ENCODE peak calls at places on chromosomes 12 and 14, in four cellular contexts. Z is cardiac fibroblast, H is fibroblast of lung, W is choroid plexus epithelial cell. Q is an unnamed sample.
A peak's percentile ranks its signal among the peaks of the same experiment; 100 is the strongest.

GRCh38 chr14:61475316-61475715 is 153.9 kb downstream of the PRKCH start:
- DNase-seq in W (peak; percentile 93), H (peak; percentile 90), Z (peak; percentile 89), Q (no peak)

GRCh38 chr14:52023518-52023917 is 34.2 kb downstream of the RTRAF start:
- DNase-seq in W (peak; percentile 81), Z (peak; percentile 90), H (peak; percentile 86), Q (no peak)

GRCh38 chr12:54759751-54760150 is 94.6 kb upstream of the MUCL1 start:
- DNase-seq in Z (peak; percentile 12), H (no peak), W (peak; percentile 46), Q (no peak)

GRCh38 chr14:105118646-105119409 is 49.7 kb downstream of the JAG2 start:
- DNase-seq in W (no peak), Z (no peak), H (no peak), Q (peak; percentile 71)

GRCh38 chr14:35155962-35156361 is 33.6 kb downstream of the PRORP start:
- DNase-seq in H (peak; percentile 11), Z (peak; percentile 52), W (peak; percentile 82), Q (no peak)

GRCh38 chr12:29901585-29901984 is 117.8 kb upstream of the TMTC1 start:
- DNase-seq in H (no peak), Z (no peak), W (peak; percentile 22), Q (no peak)

GRCh38 chr12:68374315-68374982 is 42.3 kb upstream of the MDM1 start:
- DNase-seq in Z (no peak), W (no peak), H (no peak), Q (no peak)

GRCh38 chr14:65623759-65624158 is 211.2 kb downstream of the FUT8 start:
- DNase-seq in W (no peak), Z (no peak), H (no peak), Q (no peak)

GRCh38 chr12:120469450-120470149 is at the start of gene SRSF9:
- DNase-seq in H (peak; percentile 98), W (peak; percentile 98), Z (peak; percentile 99), Q (peak; percentile 98)

GRCh38 chr12:47545938-47546609 is 159.8 kb downstream of the RPAP3 start:
- DNase-seq in H (no peak), Z (peak; percentile 55), W (no peak), Q (no peak)

GRCh38 chr12:47549258-47549657 is 156.6 kb downstream of the RPAP3 start:
- DNase-seq in Z (no peak), H (no peak), W (no peak), Q (no peak)

GRCh38 chr12:47551426-47551851 is 154.4 kb downstream of the RPAP3 start:
- DNase-seq in H (peak; percentile 38), W (peak; percentile 15), Z (peak; percentile 51), Q (no peak)

DNA sequence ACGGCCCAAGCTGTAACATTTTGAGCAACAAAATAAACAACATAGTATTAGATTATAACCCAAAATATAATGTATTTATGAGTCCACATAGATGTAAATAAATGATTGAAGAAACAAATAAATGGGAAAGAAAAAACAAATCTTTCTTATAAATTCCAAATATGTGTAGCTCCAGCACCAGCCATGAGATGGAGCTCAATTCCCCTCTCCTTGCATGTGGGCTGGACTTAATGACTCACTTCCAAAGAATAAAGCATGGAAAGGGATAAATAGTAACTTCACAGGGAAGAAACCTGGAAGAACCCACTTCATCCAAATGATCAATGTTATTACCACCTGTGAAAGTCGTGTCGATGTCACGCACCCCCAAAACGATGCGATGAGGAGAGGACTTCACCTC is 158.8 kb downstream of the RPAP3 start:
- DNase-seq in H (peak; percentile 49), Z (peak; percentile 51), W (peak; percentile 73), Q (no peak)
- TF ChIP-seq CTCF in H (peak; percentile 45), Z (peak; percentile 66), W (peak; percentile 76), Q (peak; percentile 47)

GRCh38 chr12:116759783-116760581 is 21.9 kb downstream of the RNFT2 start:
- DNase-seq in H (no peak), Z (peak; percentile 46), W (peak; percentile 47), Q (no peak)
- TF ChIP-seq CTCF in H (no peak), Z (no peak), W (no peak), Q (no peak)

GRCh38 chr12:52582489-52582888 is 8.8 kb upstream of the KRT74 start:
- DNase-seq in H (no peak), Z (no peak), W (no peak), Q (no peak)
- TF ChIP-seq CTCF in H (no peak), Z (no peak), W (no peak), Q (no peak)

GRCh38 chr12:93742086-93742934 is 65.1 kb downstream of the CRADD start:
- DNase-seq in Z (peak; percentile 85), H (peak; percentile 78), W (peak; percentile 68), Q (peak; percentile 77)
- TF ChIP-seq CTCF in Z (peak; percentile 26), H (peak; percentile 40), W (peak; percentile 51), Q (peak; percentile 50)

GRCh38 chr12:109939504-109939903 is 39.4 kb downstream of the TCHP start:
- DNase-seq in W (no peak), H (no peak), Z (no peak), Q (no peak)
- TF ChIP-seq CTCF in W (no peak), H (no peak), Z (no peak), Q (no peak)

GRCh38 chr14:79584679-79585078 is 626.6 kb downstream of the DIO2 start:
- DNase-seq in Z (peak; percentile 67), H (peak; percentile 95), W (peak; percentile 96), Q (no peak)
- TF ChIP-seq CTCF in Z (peak; percentile 25), H (peak; percentile 64), W (peak; percentile 69), Q (no peak)

DNA sequence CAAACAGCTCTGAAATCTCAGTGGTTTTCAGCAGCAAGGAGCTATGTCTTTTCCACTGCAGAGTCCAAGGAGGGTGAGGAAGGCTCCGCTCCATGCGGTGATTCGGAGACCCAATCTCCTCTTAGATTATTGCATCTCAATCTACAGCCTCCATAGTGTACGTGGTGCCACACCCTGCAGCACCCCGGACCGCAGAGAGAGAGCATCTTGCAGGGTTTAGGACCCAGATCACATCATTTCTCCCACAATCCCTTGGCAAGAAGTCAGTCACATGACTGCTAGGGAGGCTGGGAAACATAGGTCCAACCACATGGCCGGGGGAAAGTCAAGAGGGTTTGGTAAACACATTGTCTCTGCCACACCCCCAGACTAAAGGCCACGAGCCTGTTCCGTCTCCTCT is 209.4 kb upstream of the TMEM132C start:
- DNase-seq in H (no peak), W (no peak), Z (no peak), Q (no peak)
- TF ChIP-seq CTCF in H (no peak), W (no peak), Z (no peak), Q (no peak)

GRCh38 chr12:123388218-123388947 is 4.5 kb downstream of the KMT5A start:
- DNase-seq in W (peak; percentile 59), Z (peak; percentile 75), H (peak; percentile 63), Q (peak; percentile 78)

GRCh38 chr12:123391546-123392343 is 7.8 kb downstream of the KMT5A start:
- DNase-seq in W (no peak), H (no peak), Z (no peak), Q (no peak)

GRCh38 chr12:123389560-123390351 is 5.8 kb downstream of the KMT5A start:
- DNase-seq in Z (peak; percentile 22), W (peak; percentile 28), H (no peak), Q (peak; percentile 74)

GRCh38 chr12:123388948-123389559 is 5.1 kb downstream of the KMT5A start:
- DNase-seq in Z (no peak), H (no peak), W (no peak), Q (no peak)

GRCh38 chr12:123390415-123391093 is 6.6 kb downstream of the KMT5A start:
- DNase-seq in Z (no peak), W (peak; percentile 23), H (no peak), Q (no peak)
- TF ChIP-seq CTCF in Z (no peak), W (peak; percentile 12), H (no peak), Q (peak; percentile 31)